ENCODE peak calls at places on chromosomes 1 and 21, in six cellular contexts. L is endodermal cell; Y is suprapubic skin; F is AG04450; W is CD8-positive, alpha-beta T cell; S is prostate gland. Z is an unnamed sample.
A peak's percentile ranks its signal among the peaks of the same experiment; 100 is the strongest.

GRCh38 chr1:115647507-115647906 is 5.7 kb downstream of the VANGL1 start:
- DNase-seq in L (peak; percentile 54), Y (no peak), F (no peak), W (no peak), S (no peak), Z (no peak)

GRCh38 chr1:8987881-8988617 is 38.2 kb downstream of the SLC2A7 start:
- DNase-seq in L (peak; percentile 92), Y (no peak), F (no peak), W (peak; percentile 75), S (peak; percentile 51), Z (no peak)

GRCh38 chr1:113166473-113166872 is 93.5 kb downstream of the LRIG2 start:
- DNase-seq in L (no peak), Y (no peak), F (no peak), W (no peak), S (no peak), Z (no peak)

GRCh38 chr1:66527688-66528087 is 6.3 kb upstream of the SGIP1 start:
- DNase-seq in L (no peak), Y (no peak), F (peak; percentile 82), W (no peak), S (no peak), Z (no peak)

GRCh38 chr1:164772635-164773034 is 213.7 kb downstream of the PBX1 start:
- DNase-seq in L (peak; percentile 77), Y (no peak), F (peak; percentile 74), W (no peak), S (peak; percentile 74), Z (peak; percentile 85)

GRCh38 chr1:194774535-194774934 is 1588.1 kb upstream of the B3GALT2 start:
- DNase-seq in L (no peak), Y (no peak), F (no peak), W (no peak), S (no peak), Z (no peak)

GRCh38 chr1:201346337-201346939 is 31.0 kb downstream of the TNNT2 start:
- DNase-seq in L (peak; percentile 93), Y (no peak), F (peak; percentile 21), W (no peak), S (peak; percentile 70), Z (no peak)

GRCh38 chr1:160646711-160647328 is at the start of gene SLAMF1:
- DNase-seq in L (no peak), Y (no peak), F (no peak), W (peak; percentile 34), S (no peak), Z (no peak)

GRCh38 chr1:227938911-227939790 is 8.6 kb downstream of the WNT9A start:
- DNase-seq in L (peak; percentile 40), Y (peak; percentile 70), F (no peak), W (no peak), S (no peak), Z (no peak)

GRCh38 chr1:29181413-29182225 is at the start of gene SRSF4:
- DNase-seq in L (peak; percentile 100), Y (peak; percentile 99), F (peak; percentile 97), W (peak; percentile 99), S (peak; percentile 98), Z (peak; percentile 98)

GRCh38 chr1:215263636-215264035 is 181.1 kb downstream of the KCNK2 start:
- DNase-seq in L (no peak), Y (no peak), F (no peak), W (no peak), S (no peak), Z (no peak)

GRCh38 chr1:235943581-235944114 is 76.9 kb upstream of the LYST start:
- DNase-seq in L (no peak), Y (no peak), F (peak; percentile 96), W (no peak), S (no peak), Z (no peak)

GRCh38 chr1:1954831-1955441 is 35.9 kb upstream of the TMEM52 start:
- DNase-seq in L (peak; percentile 70), Y (no peak), F (no peak), W (no peak), S (no peak), Z (no peak)

GRCh38 chr21:33380483-33380998 is 22.7 kb upstream of the IFNGR2 start:
- DNase-seq in L (peak; percentile 80), Y (peak; percentile 93), F (no peak), W (peak; percentile 77), S (peak; percentile 87), Z (peak; percentile 97)

GRCh38 chr21:26519142-26519541 is 53.9 kb downstream of the CYYR1 start:
- DNase-seq in L (no peak), Y (no peak), F (no peak), W (no peak), S (no peak), Z (no peak)

GRCh38 chr21:32298148-32298559 is 501 bp upstream of the MRAP start:
- DNase-seq in L (no peak), Y (peak; percentile 50), F (no peak), W (no peak), S (no peak), Z (peak; percentile 75)

GRCh38 chr1:116949213-116949985 is 39.7 kb downstream of the PTGFRN start:
- DNase-seq in L (no peak), Y (no peak), F (no peak), W (no peak), S (no peak), Z (no peak)

GRCh38 chr1:203628185-203628996 is 1.8 kb downstream of the ATP2B4 start:
- DNase-seq in L (peak; percentile 96), Y (no peak), F (no peak), W (no peak), S (no peak), Z (peak; percentile 75)

GRCh38 chr1:71351438-71351837 is 270.6 kb upstream of the ZRANB2 start:
- DNase-seq in L (no peak), Y (no peak), F (peak; percentile 56), W (no peak), S (no peak), Z (no peak)

GRCh38 chr1:58158465-58159423 is 387.8 kb downstream of the OMA1 start:
- DNase-seq in L (no peak), Y (no peak), F (no peak), W (no peak), S (no peak), Z (no peak)

GRCh38 chr1:210565316-210565715 is 236.6 kb downstream of the HHAT start:
- DNase-seq in L (no peak), Y (no peak), F (no peak), W (no peak), S (no peak), Z (no peak)

GRCh38 chr21:28731700-28732321 is 260.9 kb downstream of the LTN1 start:
- DNase-seq in L (no peak), Y (no peak), F (no peak), W (no peak), S (no peak), Z (no peak)

GRCh38 chr1:22326931-22327330 is 124.7 kb upstream of the ZBTB40 start:
- DNase-seq in L (no peak), Y (peak; percentile 45), F (no peak), W (no peak), S (no peak), Z (no peak)

GRCh38 chr1:23743287-23744052 is at the start of gene ELOA:
- DNase-seq in L (peak; percentile 88), Y (peak; percentile 84), F (no peak), W (peak; percentile 76), S (peak; percentile 57), Z (peak; percentile 63)

GRCh38 chr1:222911866-222912265 is 97.0 kb downstream of the DISP1 start:
- DNase-seq in L (no peak), Y (no peak), F (no peak), W (no peak), S (no peak), Z (no peak)

GRCh38 chr21:41755934-41756773 is 10.7 kb downstream of the RIPK4 start:
- DNase-seq in L (no peak), Y (no peak), F (no peak), W (no peak), S (no peak), Z (no peak)

GRCh38 chr1:24338447-24338846 is 19.3 kb downstream of the GRHL3 start:
- DNase-seq in L (no peak), Y (no peak), F (no peak), W (no peak), S (no peak), Z (no peak)

GRCh38 chr1:103220503-103221095 is 112.3 kb upstream of the COL11A1 start:
- DNase-seq in L (no peak), Y (no peak), F (peak; percentile 10), W (no peak), S (no peak), Z (no peak)

GRCh38 chr1:47181955-47182680 is 7.7 kb downstream of the PDZK1IP1 start:
- DNase-seq in L (no peak), Y (no peak), F (no peak), W (no peak), S (no peak), Z (no peak)

GRCh38 chr1:55893155-55893554 is 678.0 kb upstream of the USP24 start:
- DNase-seq in L (no peak), Y (no peak), F (no peak), W (no peak), S (no peak), Z (no peak)
- TF ChIP-seq CTCF in L (peak; percentile 79), Y (no peak), F (peak; percentile 18), W (no peak), S (no peak), Z (no peak)

GRCh38 chr1:225838793-225839192 is 28.9 kb downstream of the EPHX1 start:
- DNase-seq in L (no peak), Y (no peak), F (no peak), W (no peak), S (no peak), Z (no peak)

GRCh38 chr1:225842788-225843425 is 33.0 kb downstream of the EPHX1 start:
- DNase-seq in L (peak; percentile 41), Y (no peak), F (no peak), W (no peak), S (no peak), Z (no peak)

GRCh38 chr1:225842074-225842473 is 32.1 kb downstream of the EPHX1 start:
- DNase-seq in L (peak; percentile 76), Y (no peak), F (no peak), W (peak; percentile 29), S (no peak), Z (no peak)

GRCh38 chr1:225840713-225841112 is 30.8 kb downstream of the EPHX1 start:
- DNase-seq in L (no peak), Y (no peak), F (no peak), W (no peak), S (no peak), Z (no peak)

GRCh38 chr1:225840223-225840610 is 30.3 kb downstream of the EPHX1 start:
- DNase-seq in L (no peak), Y (no peak), F (no peak), W (no peak), S (no peak), Z (no peak)
- H3K27ac ChIP-seq in L (no peak overlapping the region), Y (no peak overlapping the region), F (no peak overlapping the region), W (no peak overlapping the region), S (no peak overlapping the region), Z (no peak overlapping the region)

GRCh38 chr1:16349847-16350406 is 2.4 kb downstream of the FBXO42 start:
- DNase-seq in L (no peak), Y (no peak), F (no peak), W (no peak), S (no peak), Z (no peak)
- H3K4me3 ChIP-seq in L (no peak overlapping the region), Y (peak overlapping the region; percentile 98), F (no peak overlapping the region), W (no peak overlapping the region), S (peak overlapping the region; percentile 7), Z (no peak overlapping the region)

DNA sequence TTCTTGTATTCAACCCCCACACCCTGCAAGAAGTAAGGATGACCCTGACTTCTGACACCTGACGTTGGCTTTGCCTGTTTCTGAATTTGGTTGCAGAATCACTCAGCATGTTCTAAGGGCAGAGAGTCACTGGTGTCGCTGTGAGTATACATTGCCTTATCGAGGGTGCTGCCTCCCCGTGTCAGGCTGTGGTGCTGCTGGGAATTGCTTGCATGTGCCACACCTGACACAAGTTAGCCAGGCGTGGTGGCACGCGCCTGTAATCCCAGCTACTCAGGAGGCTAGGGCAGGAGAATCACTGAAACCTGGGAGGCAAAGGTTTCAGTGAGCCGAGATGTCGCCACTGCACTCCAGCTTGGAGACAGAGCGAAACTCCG is 45.9 kb downstream of the WDR4 start:
- DNase-seq in L (peak; percentile 82), Y (peak; percentile 74), F (no peak), W (peak; percentile 47), S (no peak), Z (no peak)
- TF ChIP-seq CTCF in L (peak; percentile 59), Y (no peak), F (peak; percentile 23), W (peak; percentile 38), S (peak; percentile 39), Z (no peak)